ENCODE peak calls at places on chromosomes 6 and 20, in nine cellular contexts. One of them, this sample, is unnamed.

GRCh38 chr6:39792501-39793450 is 600 bp downstream of the DAAM2 start:
- DNase-seq in endothelial cell of umbilical vein: peak; percentile 3
- DNase-seq in hepatocyte: no peak
- DNase-seq in brain microvascular endothelial cell: no peak
- DNase-seq in tibial artery: no peak
- DNase-seq in pancreas: peak; percentile 25
- DNase-seq in GM23338: peak; percentile 31
- DNase-seq in stomach: no peak
- DNase-seq in heart left ventricle: peak; percentile 66
- DNase-seq in this sample: no peak

GRCh38 chr6:46437671-46438221 is 53.5 kb downstream of the RCAN2 start:
- DNase-seq in endothelial cell of umbilical vein: no peak
- DNase-seq in hepatocyte: no peak
- DNase-seq in brain microvascular endothelial cell: no peak
- DNase-seq in tibial artery: no peak
- DNase-seq in pancreas: no peak
- DNase-seq in GM23338: no peak
- DNase-seq in stomach: no peak
- DNase-seq in heart left ventricle: no peak
- DNase-seq in this sample: no peak

GRCh38 chr6:43835872-43836419 is 65.9 kb downstream of the VEGFA start:
- DNase-seq in endothelial cell of umbilical vein: no peak
- DNase-seq in hepatocyte: no peak
- DNase-seq in brain microvascular endothelial cell: no peak
- DNase-seq in tibial artery: no peak
- DNase-seq in pancreas: no peak
- DNase-seq in GM23338: no peak
- DNase-seq in stomach: no peak
- DNase-seq in heart left ventricle: no peak
- DNase-seq in this sample: no peak

GRCh38 chr20:38222231-38222922 is 38.2 kb downstream of the KIAA1755 start:
- DNase-seq in endothelial cell of umbilical vein: peak; percentile 65
- DNase-seq in hepatocyte: peak; percentile 79
- DNase-seq in brain microvascular endothelial cell: peak; percentile 69
- DNase-seq in tibial artery: peak; percentile 77
- DNase-seq in pancreas: peak; percentile 64
- DNase-seq in GM23338: peak; percentile 89
- DNase-seq in stomach: peak; percentile 74
- DNase-seq in heart left ventricle: no peak
- DNase-seq in this sample: peak; percentile 87

GRCh38 chr20:14882846-14883245 is 545.4 kb upstream of the FLRT3 start:
- DNase-seq in endothelial cell of umbilical vein: no peak
- DNase-seq in hepatocyte: no peak
- DNase-seq in brain microvascular endothelial cell: no peak
- DNase-seq in tibial artery: no peak
- DNase-seq in pancreas: no peak
- DNase-seq in GM23338: no peak
- DNase-seq in stomach: no peak
- DNase-seq in heart left ventricle: no peak
- DNase-seq in this sample: no peak

GRCh38 chr6:36545767-36546663 is 1.3 kb downstream of the STK38 start:
- DNase-seq in endothelial cell of umbilical vein: no peak
- DNase-seq in hepatocyte: peak; percentile 33
- DNase-seq in brain microvascular endothelial cell: peak; percentile 7
- DNase-seq in tibial artery: no peak
- DNase-seq in pancreas: no peak
- DNase-seq in GM23338: peak; percentile 33
- DNase-seq in stomach: no peak
- DNase-seq in heart left ventricle: no peak
- DNase-seq in this sample: peak; percentile 28

GRCh38 chr6:95648636-95649035 is 71.3 kb downstream of the MANEA start:
- DNase-seq in endothelial cell of umbilical vein: no peak
- DNase-seq in hepatocyte: no peak
- DNase-seq in brain microvascular endothelial cell: no peak
- DNase-seq in tibial artery: no peak
- DNase-seq in pancreas: no peak
- DNase-seq in GM23338: peak; percentile 39
- DNase-seq in stomach: no peak
- DNase-seq in heart left ventricle: no peak
- DNase-seq in this sample: no peak

GRCh38 chr6:1610497-1611321 is 994 bp downstream of the FOXC1 start:
- DNase-seq in endothelial cell of umbilical vein: peak; percentile 56
- DNase-seq in hepatocyte: peak; percentile 25
- DNase-seq in brain microvascular endothelial cell: no peak
- DNase-seq in tibial artery: peak; percentile 68
- DNase-seq in pancreas: no peak
- DNase-seq in GM23338: peak; percentile 52
- DNase-seq in stomach: no peak
- DNase-seq in heart left ventricle: no peak
- DNase-seq in this sample: no peak

GRCh38 chr20:43448748-43449535 is 8.8 kb upstream of the SRSF6 start:
- DNase-seq in endothelial cell of umbilical vein: peak; percentile 78
- DNase-seq in hepatocyte: peak; percentile 68
- DNase-seq in brain microvascular endothelial cell: peak; percentile 41
- DNase-seq in tibial artery: no peak
- DNase-seq in pancreas: peak; percentile 54
- DNase-seq in GM23338: peak; percentile 76
- DNase-seq in stomach: peak; percentile 51
- DNase-seq in heart left ventricle: no peak
- DNase-seq in this sample: peak; percentile 86

GRCh38 chr6:33699739-33700138 is 11.8 kb downstream of the UQCC2 start:
- DNase-seq in endothelial cell of umbilical vein: peak; percentile 39
- DNase-seq in hepatocyte: no peak
- DNase-seq in brain microvascular endothelial cell: no peak
- DNase-seq in tibial artery: no peak
- DNase-seq in pancreas: no peak
- DNase-seq in GM23338: no peak
- DNase-seq in stomach: no peak
- DNase-seq in heart left ventricle: no peak
- DNase-seq in this sample: no peak

GRCh38 chr6:17705428-17705777 is 1.3 kb downstream of the NUP153 start:
- DNase-seq in endothelial cell of umbilical vein: peak; percentile 62
- DNase-seq in hepatocyte: peak; percentile 51
- DNase-seq in brain microvascular endothelial cell: peak; percentile 70
- DNase-seq in tibial artery: peak; percentile 78
- DNase-seq in pancreas: peak; percentile 54
- DNase-seq in GM23338: no peak
- DNase-seq in stomach: peak; percentile 38
- DNase-seq in heart left ventricle: no peak
- DNase-seq in this sample: peak; percentile 86

GRCh38 chr6:170089937-170090335 is 200.9 kb downstream of the DLL1 start:
- DNase-seq in endothelial cell of umbilical vein: no peak
- DNase-seq in hepatocyte: no peak
- DNase-seq in brain microvascular endothelial cell: no peak
- DNase-seq in tibial artery: peak; percentile 37
- DNase-seq in pancreas: peak; percentile 4
- DNase-seq in GM23338: no peak
- DNase-seq in stomach: no peak
- DNase-seq in heart left ventricle: peak; percentile 58
- DNase-seq in this sample: no peak

GRCh38 chr6:9428416-9429172 is 986.3 kb downstream of the TFAP2A start:
- DNase-seq in endothelial cell of umbilical vein: no peak
- DNase-seq in hepatocyte: no peak
- DNase-seq in brain microvascular endothelial cell: peak; percentile 8
- DNase-seq in tibial artery: no peak
- DNase-seq in pancreas: no peak
- DNase-seq in GM23338: no peak
- DNase-seq in stomach: no peak
- DNase-seq in heart left ventricle: no peak
- DNase-seq in this sample: no peak

GRCh38 chr20:9515211-9515580 is 806 bp downstream of the LAMP5 start:
- DNase-seq in endothelial cell of umbilical vein: no peak
- DNase-seq in hepatocyte: no peak
- DNase-seq in brain microvascular endothelial cell: no peak
- DNase-seq in tibial artery: no peak
- DNase-seq in pancreas: no peak
- DNase-seq in GM23338: no peak
- DNase-seq in stomach: no peak
- DNase-seq in heart left ventricle: no peak
- DNase-seq in this sample: no peak

GRCh38 chr6:160029525-160029924 is 60.6 kb downstream of the IGF2R start:
- DNase-seq in endothelial cell of umbilical vein: no peak
- DNase-seq in hepatocyte: no peak
- DNase-seq in brain microvascular endothelial cell: no peak
- DNase-seq in tibial artery: no peak
- DNase-seq in pancreas: no peak
- DNase-seq in GM23338: no peak
- DNase-seq in stomach: no peak
- DNase-seq in heart left ventricle: no peak
- DNase-seq in this sample: peak; percentile 7

GRCh38 chr6:134750669-134751068 is 199.2 kb downstream of the ALDH8A1 start:
- DNase-seq in endothelial cell of umbilical vein: no peak
- DNase-seq in hepatocyte: no peak
- DNase-seq in brain microvascular endothelial cell: no peak
- DNase-seq in tibial artery: no peak
- DNase-seq in pancreas: no peak
- DNase-seq in GM23338: no peak
- DNase-seq in stomach: no peak
- DNase-seq in heart left ventricle: no peak
- DNase-seq in this sample: no peak

GRCh38 chr6:44084231-44085014 is 42.8 kb downstream of the MRPL14 start:
- DNase-seq in endothelial cell of umbilical vein: no peak
- DNase-seq in hepatocyte: no peak
- DNase-seq in brain microvascular endothelial cell: no peak
- DNase-seq in tibial artery: no peak
- DNase-seq in pancreas: no peak
- DNase-seq in GM23338: no peak
- DNase-seq in stomach: no peak
- DNase-seq in heart left ventricle: no peak
- DNase-seq in this sample: no peak

GRCh38 chr6:2410982-2411381 is 165.6 kb upstream of the GMDS start:
- DNase-seq in endothelial cell of umbilical vein: no peak
- DNase-seq in hepatocyte: no peak
- DNase-seq in brain microvascular endothelial cell: no peak
- DNase-seq in tibial artery: no peak
- DNase-seq in pancreas: no peak
- DNase-seq in GM23338: no peak
- DNase-seq in stomach: no peak
- DNase-seq in heart left ventricle: no peak
- DNase-seq in this sample: no peak

GRCh38 chr6:137246801-137247202 is 27.6 kb upstream of the IFNGR1 start:
- DNase-seq in endothelial cell of umbilical vein: no peak
- DNase-seq in hepatocyte: no peak
- DNase-seq in brain microvascular endothelial cell: no peak
- DNase-seq in tibial artery: no peak
- DNase-seq in pancreas: no peak
- DNase-seq in GM23338: no peak
- DNase-seq in stomach: no peak
- DNase-seq in heart left ventricle: no peak
- DNase-seq in this sample: no peak

GRCh38 chr6:3825331-3825831 is 23.8 kb upstream of the FAM50B start:
- DNase-seq in endothelial cell of umbilical vein: peak; percentile 93
- DNase-seq in hepatocyte: peak; percentile 55
- DNase-seq in brain microvascular endothelial cell: peak; percentile 85
- DNase-seq in tibial artery: peak; percentile 87
- DNase-seq in pancreas: peak; percentile 24
- DNase-seq in GM23338: peak; percentile 81
- DNase-seq in stomach: peak; percentile 49
- DNase-seq in heart left ventricle: peak; percentile 71
- DNase-seq in this sample: no peak
- TF ChIP-seq CTCF in endothelial cell of umbilical vein: peak; percentile 72
- TF ChIP-seq CTCF in hepatocyte: peak; percentile 44
- TF ChIP-seq CTCF in brain microvascular endothelial cell: peak; percentile 77
- TF ChIP-seq CTCF in tibial artery: peak; percentile 36
- TF ChIP-seq CTCF in pancreas: no peak
- TF ChIP-seq CTCF in GM23338: peak; percentile 62
- TF ChIP-seq CTCF in stomach: peak; percentile 5
- TF ChIP-seq CTCF in heart left ventricle: peak; percentile 42
- TF ChIP-seq CTCF in this sample: peak; percentile 48

GRCh38 chr6:112620832-112621569 is 273.9 kb downstream of the RFPL4B start:
- DNase-seq in endothelial cell of umbilical vein: no peak
- DNase-seq in hepatocyte: peak; percentile 17
- DNase-seq in brain microvascular endothelial cell: peak; percentile 67
- DNase-seq in tibial artery: no peak
- DNase-seq in pancreas: no peak
- DNase-seq in GM23338: no peak
- DNase-seq in stomach: no peak
- DNase-seq in heart left ventricle: no peak
- DNase-seq in this sample: peak; percentile 46
- H3K27ac ChIP-seq in endothelial cell of umbilical vein: no peak overlapping the region
- H3K27ac ChIP-seq in hepatocyte: no peak overlapping the region
- H3K27ac ChIP-seq in brain microvascular endothelial cell: no peak overlapping the region
- H3K27ac ChIP-seq in tibial artery: no peak overlapping the region
- H3K27ac ChIP-seq in pancreas: no peak overlapping the region
- H3K27ac ChIP-seq in GM23338: no peak overlapping the region
- H3K27ac ChIP-seq in stomach: no peak overlapping the region
- H3K27ac ChIP-seq in heart left ventricle: no peak overlapping the region
- H3K27ac ChIP-seq in this sample: no peak overlapping the region

GRCh38 chr20:63777614-63778013 is 38.0 kb downstream of the SLC2A4RG start:
- DNase-seq in endothelial cell of umbilical vein: no peak
- DNase-seq in hepatocyte: no peak
- DNase-seq in brain microvascular endothelial cell: no peak
- DNase-seq in tibial artery: no peak
- DNase-seq in pancreas: no peak
- DNase-seq in GM23338: no peak
- DNase-seq in stomach: no peak
- DNase-seq in heart left ventricle: peak; percentile 20
- DNase-seq in this sample: no peak

GRCh38 chr20:63773571-63774347 is 34.2 kb downstream of the SLC2A4RG start:
- DNase-seq in endothelial cell of umbilical vein: no peak
- DNase-seq in hepatocyte: no peak
- DNase-seq in brain microvascular endothelial cell: no peak
- DNase-seq in tibial artery: no peak
- DNase-seq in pancreas: no peak
- DNase-seq in GM23338: no peak
- DNase-seq in stomach: no peak
- DNase-seq in heart left ventricle: peak; percentile 41
- DNase-seq in this sample: no peak

GRCh38 chr20:63772781-63773520 is 33.4 kb downstream of the SLC2A4RG start:
- DNase-seq in endothelial cell of umbilical vein: no peak
- DNase-seq in hepatocyte: no peak
- DNase-seq in brain microvascular endothelial cell: no peak
- DNase-seq in tibial artery: no peak
- DNase-seq in pancreas: no peak
- DNase-seq in GM23338: no peak
- DNase-seq in stomach: no peak
- DNase-seq in heart left ventricle: peak; percentile 54
- DNase-seq in this sample: no peak

GRCh38 chr20:63774348-63774735 is 34.8 kb downstream of the SLC2A4RG start:
- DNase-seq in endothelial cell of umbilical vein: peak; percentile 42
- DNase-seq in hepatocyte: no peak
- DNase-seq in brain microvascular endothelial cell: no peak
- DNase-seq in tibial artery: no peak
- DNase-seq in pancreas: no peak
- DNase-seq in GM23338: no peak
- DNase-seq in stomach: no peak
- DNase-seq in heart left ventricle: peak; percentile 63
- DNase-seq in this sample: no peak

GRCh38 chr20:63775096-63775978 is 35.8 kb downstream of the SLC2A4RG start:
- DNase-seq in endothelial cell of umbilical vein: peak; percentile 60
- DNase-seq in hepatocyte: peak; percentile 85
- DNase-seq in brain microvascular endothelial cell: peak; percentile 20
- DNase-seq in tibial artery: no peak
- DNase-seq in pancreas: no peak
- DNase-seq in GM23338: peak; percentile 94
- DNase-seq in stomach: no peak
- DNase-seq in heart left ventricle: peak; percentile 69
- DNase-seq in this sample: no peak
- TF ChIP-seq CTCF in endothelial cell of umbilical vein: peak; percentile 94
- TF ChIP-seq CTCF in hepatocyte: peak; percentile 91
- TF ChIP-seq CTCF in brain microvascular endothelial cell: peak; percentile 86
- TF ChIP-seq CTCF in tibial artery: peak; percentile 61
- TF ChIP-seq CTCF in pancreas: peak; percentile 41
- TF ChIP-seq CTCF in GM23338: peak; percentile 70
- TF ChIP-seq CTCF in stomach: peak; percentile 46
- TF ChIP-seq CTCF in heart left ventricle: peak; percentile 74
- TF ChIP-seq CTCF in this sample: peak; percentile 81

GRCh38 chr6:6654599-6655575 is 66.4 kb downstream of the LY86 start:
- DNase-seq in endothelial cell of umbilical vein: peak; percentile 78
- DNase-seq in hepatocyte: no peak
- DNase-seq in brain microvascular endothelial cell: peak; percentile 7
- DNase-seq in tibial artery: no peak
- DNase-seq in pancreas: no peak
- DNase-seq in GM23338: no peak
- DNase-seq in stomach: no peak
- DNase-seq in heart left ventricle: no peak
- DNase-seq in this sample: no peak
- H3K27ac ChIP-seq in endothelial cell of umbilical vein: peak overlapping the region; percentile 71
- H3K27ac ChIP-seq in hepatocyte: no peak overlapping the region
- H3K27ac ChIP-seq in brain microvascular endothelial cell: no peak overlapping the region
- H3K27ac ChIP-seq in tibial artery: no peak overlapping the region
- H3K27ac ChIP-seq in pancreas: peak overlapping the region; percentile 37
- H3K27ac ChIP-seq in GM23338: no peak overlapping the region
- H3K27ac ChIP-seq in stomach: no peak overlapping the region
- H3K27ac ChIP-seq in heart left ventricle: no peak overlapping the region
- H3K27ac ChIP-seq in this sample: no peak overlapping the region

This sample was measured in RWPE1.